ENCODE peak calls at places on chromosomes 6 and 20, in six cellular contexts. One of them, this sample, is unnamed.

GRCh38 chr20:63693975-63694595 is 2.4 kb upstream of the TNFRSF6B start:
- DNase-seq in lung: no peak
- DNase-seq in PC-3: no peak
- DNase-seq in stomach: no peak
- DNase-seq in B cell: peak; percentile 8
- DNase-seq in A549: no peak
- DNase-seq in this sample: no peak

GRCh38 chr6:43263314-43264178 is 20.3 kb downstream of the TTBK1 start:
- DNase-seq in lung: peak; percentile 77
- DNase-seq in A549: peak; percentile 86
- DNase-seq in PC-3: peak; percentile 77
- DNase-seq in B cell: peak; percentile 83
- DNase-seq in stomach: peak; percentile 82
- DNase-seq in this sample: peak; percentile 96

GRCh38 chr6:31057426-31058003 is 47.2 kb downstream of the MUC22 start:
- DNase-seq in lung: no peak
- DNase-seq in PC-3: peak; percentile 73
- DNase-seq in A549: no peak
- DNase-seq in B cell: no peak
- DNase-seq in stomach: no peak
- DNase-seq in this sample: no peak

GRCh38 chr6:145569140-145569539 is 166.2 kb downstream of the EPM2A start:
- DNase-seq in PC-3: no peak
- DNase-seq in stomach: no peak
- DNase-seq in A549: no peak
- DNase-seq in lung: no peak
- DNase-seq in B cell: no peak
- DNase-seq in this sample: no peak

GRCh38 chr6:97195117-97195516 is 87.9 kb downstream of the MMS22L start:
- DNase-seq in PC-3: no peak
- DNase-seq in lung: no peak
- DNase-seq in B cell: no peak
- DNase-seq in A549: no peak
- DNase-seq in stomach: no peak
- DNase-seq in this sample: no peak

GRCh38 chr6:1641391-1641790 is 31.7 kb downstream of the FOXC1 start:
- DNase-seq in A549: no peak
- DNase-seq in B cell: no peak
- DNase-seq in PC-3: peak; percentile 91
- DNase-seq in lung: peak; percentile 43
- DNase-seq in stomach: peak; percentile 87
- DNase-seq in this sample: no peak

GRCh38 chr6:43298565-43299337 is 691 bp downstream of the SLC22A7 start:
- DNase-seq in PC-3: no peak
- DNase-seq in lung: no peak
- DNase-seq in B cell: no peak
- DNase-seq in A549: no peak
- DNase-seq in stomach: no peak
- DNase-seq in this sample: peak; percentile 4

GRCh38 chr6:127297502-127298070 is 30.9 kb downstream of the RNF146 start:
- DNase-seq in PC-3: no peak
- DNase-seq in stomach: no peak
- DNase-seq in B cell: no peak
- DNase-seq in A549: no peak
- DNase-seq in lung: no peak
- DNase-seq in this sample: no peak

GRCh38 chr6:31092769-31093505 is 19.4 kb downstream of the C6orf15 start:
- DNase-seq in B cell: no peak
- DNase-seq in lung: no peak
- DNase-seq in stomach: no peak
- DNase-seq in A549: no peak
- DNase-seq in PC-3: peak; percentile 21
- DNase-seq in this sample: no peak

GRCh38 chr6:34056301-34056700 is 89.6 kb downstream of the GRM4 start:
- DNase-seq in B cell: no peak
- DNase-seq in stomach: peak; percentile 72
- DNase-seq in A549: no peak
- DNase-seq in PC-3: peak; percentile 50
- DNase-seq in lung: peak; percentile 67
- DNase-seq in this sample: peak; percentile 47

GRCh38 chr20:19073584-19074198 is 138.8 kb upstream of the SLC24A3 start:
- DNase-seq in B cell: no peak
- DNase-seq in stomach: no peak
- DNase-seq in lung: no peak
- DNase-seq in A549: peak; percentile 25
- DNase-seq in PC-3: peak; percentile 20
- DNase-seq in this sample: no peak

GRCh38 chr20:57092112-57092899 is 174.1 kb downstream of the BMP7 start:
- DNase-seq in stomach: peak; percentile 64
- DNase-seq in B cell: peak; percentile 51
- DNase-seq in PC-3: peak; percentile 81
- DNase-seq in A549: peak; percentile 71
- DNase-seq in lung: peak; percentile 53
- DNase-seq in this sample: peak; percentile 78

GRCh38 chr6:35417979-35418661 is 34.0 kb upstream of the FANCE start:
- DNase-seq in A549: no peak
- DNase-seq in B cell: no peak
- DNase-seq in PC-3: no peak
- DNase-seq in lung: no peak
- DNase-seq in stomach: no peak
- DNase-seq in this sample: no peak

GRCh38 chr20:31605902-31606677 is 1.0 kb downstream of the ID1 start:
- DNase-seq in stomach: peak; percentile 35
- DNase-seq in B cell: peak; percentile 47
- DNase-seq in PC-3: peak; percentile 19
- DNase-seq in A549: no peak
- DNase-seq in lung: peak; percentile 38
- DNase-seq in this sample: peak; percentile 53

GRCh38 chr6:87501809-87502572 is 29.2 kb downstream of the SLC35A1 start:
- DNase-seq in stomach: no peak
- DNase-seq in PC-3: no peak
- DNase-seq in B cell: no peak
- DNase-seq in A549: no peak
- DNase-seq in lung: no peak
- DNase-seq in this sample: no peak

GRCh38 chr6:37366910-37367309 is 13.1 kb downstream of the RNF8 start:
- DNase-seq in lung: no peak
- DNase-seq in A549: no peak
- DNase-seq in B cell: no peak
- DNase-seq in PC-3: peak; percentile 32
- DNase-seq in stomach: no peak
- DNase-seq in this sample: no peak

GRCh38 chr6:53322188-53323029 is 26.3 kb downstream of the ELOVL5 start:
- DNase-seq in stomach: no peak
- DNase-seq in A549: no peak
- DNase-seq in lung: no peak
- DNase-seq in B cell: no peak
- DNase-seq in PC-3: no peak
- DNase-seq in this sample: no peak

GRCh38 chr20:36441027-36441414 is 100.3 kb upstream of the MYL9 start:
- DNase-seq in PC-3: no peak
- DNase-seq in stomach: no peak
- DNase-seq in B cell: no peak
- DNase-seq in lung: no peak
- DNase-seq in A549: no peak
- DNase-seq in this sample: no peak

GRCh38 chr6:50145125-50145524 is 95.4 kb upstream of the DEFB112 start:
- DNase-seq in B cell: no peak
- DNase-seq in stomach: no peak
- DNase-seq in A549: peak; percentile 2
- DNase-seq in PC-3: peak; percentile 39
- DNase-seq in lung: no peak
- DNase-seq in this sample: no peak

GRCh38 chr6:154731296-154732218 is 1.7 kb upstream of the SCAF8 start:
- DNase-seq in PC-3: peak; percentile 5
- DNase-seq in lung: no peak
- DNase-seq in stomach: no peak
- DNase-seq in A549: no peak
- DNase-seq in B cell: no peak
- DNase-seq in this sample: no peak

GRCh38 chr6:73285674-73286283 is 22.8 kb upstream of the KHDC1 start:
- DNase-seq in A549: peak; percentile 51
- DNase-seq in B cell: no peak
- DNase-seq in lung: no peak
- DNase-seq in PC-3: peak; percentile 60
- DNase-seq in stomach: no peak
- DNase-seq in this sample: no peak

GRCh38 chr6:12008366-12009179 is 3.5 kb upstream of the HIVEP1 start:
- DNase-seq in lung: peak; percentile 88
- DNase-seq in stomach: peak; percentile 70
- DNase-seq in A549: peak; percentile 43
- DNase-seq in B cell: peak; percentile 89
- DNase-seq in PC-3: peak; percentile 78
- DNase-seq in this sample: peak; percentile 84

GRCh38 chr20:1822564-1823420 is 72.4 kb upstream of the SIRPA start:
- DNase-seq in A549: no peak
- DNase-seq in lung: no peak
- DNase-seq in stomach: no peak
- DNase-seq in B cell: no peak
- DNase-seq in PC-3: no peak
- DNase-seq in this sample: no peak
- TF ChIP-seq CTCF in A549: no peak
- TF ChIP-seq CTCF in lung: no peak
- TF ChIP-seq CTCF in stomach: no peak
- TF ChIP-seq CTCF in B cell: no peak
- TF ChIP-seq CTCF in PC-3: no peak
- TF ChIP-seq CTCF in this sample: no peak

GRCh38 chr6:27495386-27496135 is 22.7 kb upstream of the ZNF184 start:
- DNase-seq in stomach: no peak
- DNase-seq in B cell: peak; percentile 52
- DNase-seq in lung: no peak
- DNase-seq in PC-3: peak; percentile 41
- DNase-seq in A549: peak; percentile 70
- DNase-seq in this sample: peak; percentile 49
- TF ChIP-seq CTCF in stomach: no peak
- TF ChIP-seq CTCF in B cell: no peak
- TF ChIP-seq CTCF in lung: no peak
- TF ChIP-seq CTCF in PC-3: no peak
- TF ChIP-seq CTCF in A549: peak; percentile 18
- TF ChIP-seq CTCF in this sample: no peak

GRCh38 chr6:137919512-137919823 is 52.4 kb downstream of the TNFAIP3 start:
- DNase-seq in A549: no peak
- DNase-seq in lung: no peak
- DNase-seq in stomach: no peak
- DNase-seq in PC-3: no peak
- DNase-seq in B cell: no peak
- DNase-seq in this sample: no peak

GRCh38 chr6:137920331-137920730 is 53.3 kb downstream of the TNFAIP3 start:
- DNase-seq in lung: no peak
- DNase-seq in A549: no peak
- DNase-seq in B cell: peak; percentile 63
- DNase-seq in PC-3: no peak
- DNase-seq in stomach: no peak
- DNase-seq in this sample: no peak

GRCh38 chr6:137919837-137920304 is 52.8 kb downstream of the TNFAIP3 start:
- DNase-seq in PC-3: no peak
- DNase-seq in B cell: no peak
- DNase-seq in lung: no peak
- DNase-seq in A549: no peak
- DNase-seq in stomach: no peak
- DNase-seq in this sample: no peak

GRCh38 chr6:137923866-137924616 is 57.0 kb downstream of the TNFAIP3 start:
- DNase-seq in A549: no peak
- DNase-seq in PC-3: peak; percentile 10
- DNase-seq in B cell: no peak
- DNase-seq in lung: no peak
- DNase-seq in stomach: no peak
- DNase-seq in this sample: no peak

GRCh38 chr6:137921823-137922222 is 54.8 kb downstream of the TNFAIP3 start:
- DNase-seq in stomach: no peak
- DNase-seq in lung: no peak
- DNase-seq in PC-3: no peak
- DNase-seq in B cell: peak; percentile 48
- DNase-seq in A549: no peak
- DNase-seq in this sample: no peak
- TF ChIP-seq CTCF in stomach: no peak
- TF ChIP-seq CTCF in lung: no peak
- TF ChIP-seq CTCF in PC-3: peak; percentile 35
- TF ChIP-seq CTCF in B cell: no peak
- TF ChIP-seq CTCF in A549: no peak
- TF ChIP-seq CTCF in this sample: no peak

GRCh38 chr20:1206749-1207148 is 3.5 kb downstream of the C20orf202 start:
- DNase-seq in PC-3: no peak
- DNase-seq in A549: no peak
- DNase-seq in lung: no peak
- DNase-seq in stomach: no peak
- DNase-seq in B cell: no peak
- DNase-seq in this sample: no peak

GRCh38 chr20:1207293-1207884 is 4.1 kb downstream of the C20orf202 start:
- DNase-seq in B cell: no peak
- DNase-seq in lung: no peak
- DNase-seq in A549: no peak
- DNase-seq in stomach: no peak
- DNase-seq in PC-3: no peak
- DNase-seq in this sample: no peak

GRCh38 chr20:1211954-1212497 is 8.8 kb downstream of the C20orf202 start:
- DNase-seq in PC-3: no peak
- DNase-seq in stomach: no peak
- DNase-seq in lung: no peak
- DNase-seq in B cell: no peak
- DNase-seq in A549: no peak
- DNase-seq in this sample: no peak

GRCh38 chr20:1210501-1210900 is 7.2 kb downstream of the C20orf202 start:
- DNase-seq in PC-3: no peak
- DNase-seq in lung: no peak
- DNase-seq in A549: no peak
- DNase-seq in stomach: no peak
- DNase-seq in B cell: no peak
- DNase-seq in this sample: no peak

DNA sequence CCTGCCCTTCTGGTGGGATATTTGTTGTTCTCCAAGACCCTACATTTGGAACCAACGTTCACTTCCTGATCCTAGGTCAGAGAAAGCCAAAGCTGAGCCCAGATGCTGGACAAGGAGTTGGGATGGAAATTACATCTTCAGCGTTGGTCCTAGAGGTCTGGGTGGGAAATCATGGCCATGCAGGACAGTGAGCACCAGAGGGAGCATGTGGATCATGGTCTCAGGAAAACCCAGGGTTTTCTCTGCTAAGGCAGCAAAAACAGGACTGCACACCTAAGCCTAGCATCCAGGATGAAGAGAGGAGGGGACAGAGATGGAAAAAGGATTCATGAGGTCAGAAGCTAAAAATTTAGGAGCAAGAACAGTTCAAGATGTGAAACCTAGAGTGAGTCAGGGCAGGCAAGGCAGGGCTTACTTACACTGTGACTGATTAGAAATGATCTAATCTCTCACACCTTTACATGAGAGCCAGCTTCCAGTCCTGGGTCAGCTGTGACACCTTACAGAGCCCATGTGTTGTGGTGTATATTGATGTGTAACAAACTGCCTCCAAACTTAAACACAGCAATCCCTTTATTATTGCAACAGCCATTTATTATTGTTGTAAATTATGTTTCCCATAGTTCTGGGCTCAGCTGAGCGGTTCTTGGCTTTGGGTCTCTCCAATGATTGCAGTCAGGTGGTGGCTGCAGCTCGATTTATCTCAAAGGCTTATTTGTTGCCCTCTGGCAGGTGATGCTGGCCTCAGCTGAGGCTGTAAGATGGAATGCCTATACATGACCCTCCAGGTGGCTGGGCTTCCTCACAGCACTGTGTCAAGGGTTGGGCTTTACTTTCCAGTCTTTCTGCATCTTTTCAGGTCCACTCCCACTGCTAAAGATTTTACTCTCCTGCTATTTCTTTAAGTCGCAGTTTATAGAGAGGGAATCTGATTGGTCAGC is 6.5 kb downstream of the C20orf202 start:
- DNase-seq in B cell: no peak
- DNase-seq in PC-3: peak; percentile 43
- DNase-seq in A549: no peak
- DNase-seq in lung: no peak
- DNase-seq in stomach: no peak
- DNase-seq in this sample: no peak
- TF ChIP-seq CTCF in B cell: no peak
- TF ChIP-seq CTCF in PC-3: peak; percentile 61
- TF ChIP-seq CTCF in A549: peak; percentile 39
- TF ChIP-seq CTCF in lung: no peak
- TF ChIP-seq CTCF in stomach: no peak
- TF ChIP-seq CTCF in this sample: no peak

This sample was measured in GM20000.